ENCODE peak calls at places on chromosomes 3 and 15, in five cellular contexts. T is A549, W is GM12878, K is H1, F is HepG2. C is an unnamed sample.

GRCh38 chr15:60964527-60964926 is 264.6 kb downstream of the RORA start:
- DNase-seq in T (no peak), W (no peak), K (no peak), F (no peak), C (no peak)

GRCh38 chr3:100033814-100034490 is 80.3 kb downstream of the FILIP1L start:
- DNase-seq in T (no peak), W (no peak), K (no peak), F (peak), C (no peak)

GRCh38 chr3:30768703-30769550 is 125.5 kb downstream of the GADL1 start:
- DNase-seq in T (peak), W (no peak), K (no peak), F (peak), C (peak)

GRCh38 chr3:154844863-154845262 is 235.3 kb upstream of the MME start:
- DNase-seq in T (no peak), W (no peak), K (no peak), F (no peak), C (no peak)

GRCh38 chr3:38651153-38651789 is 1.8 kb upstream of the SCN5A start:
- DNase-seq in T (peak), W (peak), K (no peak), F (peak), C (peak)

GRCh38 chr3:64019271-64019670 is 4.0 kb downstream of the PSMD6 start:
- DNase-seq in T (no peak), W (no peak), K (no peak), F (no peak), C (no peak)

GRCh38 chr3:190345027-190345821 is 23.0 kb upstream of the CLDN1 start:
- DNase-seq in T (no peak), W (no peak), K (no peak), F (peak), C (no peak)

GRCh38 chr3:56862352-56863062 is 60.8 kb upstream of the ARHGEF3 start:
- DNase-seq in T (no peak), W (no peak), K (no peak), F (peak), C (no peak)

GRCh38 chr3:64992462-64993285 is 304.9 kb upstream of the ADAMTS9 start:
- DNase-seq in T (no peak), W (no peak), K (peak), F (no peak), C (no peak)

GRCh38 chr3:111321786-111322185 is 220.2 kb upstream of the CD96 start:
- DNase-seq in T (no peak), W (no peak), K (no peak), F (no peak), C (no peak)

GRCh38 chr3:32817561-32818430 is at the start of gene TRIM71:
- DNase-seq in T (no peak), W (no peak), K (no peak), F (no peak), C (no peak)

GRCh38 chr15:84979651-84980050 is 2.0 kb upstream of the PDE8A start:
- DNase-seq in T (no peak), W (no peak), K (no peak), F (no peak), C (peak)

GRCh38 chr15:94229591-94230365 is 1.6 kb upstream of the MCTP2 start:
- DNase-seq in T (no peak), W (peak), K (no peak), F (no peak), C (no peak)

GRCh38 chr3:43996379-43997301 is 245.0 kb upstream of the TOPAZ1 start:
- DNase-seq in T (peak), W (no peak), K (no peak), F (no peak), C (no peak)

GRCh38 chr3:149332781-149333517 is 487 bp downstream of the TM4SF18 start:
- DNase-seq in T (no peak), W (no peak), K (no peak), F (no peak), C (no peak)

GRCh38 chr3:171113716-171114115 is 87.2 kb upstream of the SLC2A2 start:
- DNase-seq in T (no peak), W (no peak), K (no peak), F (peak), C (no peak)

GRCh38 chr3:173599673-173600072 is 202.1 kb downstream of the NLGN1 start:
- DNase-seq in T (no peak), W (no peak), K (no peak), F (no peak), C (no peak)

GRCh38 chr3:167084566-167084965 is 295.5 kb downstream of the ZBBX start:
- DNase-seq in T (no peak), W (no peak), K (no peak), F (no peak), C (no peak)

GRCh38 chr3:157282261-157283191 is 122.6 kb upstream of the CCNL1 start:
- DNase-seq in T (no peak), W (no peak), K (no peak), F (no peak), C (no peak)

GRCh38 chr3:187587012-187587544 is 83.1 kb downstream of the SST start:
- DNase-seq in T (no peak), W (no peak), K (no peak), F (no peak), C (no peak)

GRCh38 chr3:119333773-119334492 is 39.8 kb downstream of the ARHGAP31 start:
- DNase-seq in T (no peak), W (no peak), K (no peak), F (no peak), C (no peak)

GRCh38 chr3:119969759-119970158 is 124.5 kb downstream of the GSK3B start:
- DNase-seq in T (no peak), W (no peak), K (no peak), F (no peak), C (no peak)

GRCh38 chr15:70284438-70285214 is 186.9 kb upstream of the TLE3 start:
- DNase-seq in T (no peak), W (no peak), K (no peak), F (no peak), C (no peak)

GRCh38 chr3:177468331-177468730 is 271.0 kb upstream of the TBL1XR1 start:
- DNase-seq in T (no peak), W (no peak), K (no peak), F (no peak), C (no peak)

GRCh38 chr3:104596551-104596950 is 770.2 kb upstream of the ALCAM start:
- DNase-seq in T (peak), W (peak), K (no peak), F (peak), C (no peak)

GRCh38 chr15:37253877-37254276 is 153.5 kb upstream of the MEIS2 start:
- DNase-seq in T (no peak), W (no peak), K (no peak), F (no peak), C (no peak)

GRCh38 chr3:49028673-49029562 is at the start of gene IMPDH2:
- DNase-seq in T (peak), W (peak), K (peak), F (peak), C (peak)

GRCh38 chr3:126857928-126858327 is 125.0 kb upstream of the PLXNA1 start:
- DNase-seq in T (no peak), W (no peak), K (no peak), F (no peak), C (no peak)

GRCh38 chr3:11558002-11558401 is 85.7 kb downstream of the VGLL4 start:
- DNase-seq in T (no peak), W (no peak), K (no peak), F (no peak), C (no peak)

GRCh38 chr15:50083424-50084025 is 35.5 kb downstream of the ATP8B4 start:
- DNase-seq in T (no peak), W (no peak), K (no peak), F (no peak), C (no peak)

GRCh38 chr3:45054196-45054857 is 28.2 kb downstream of the CLEC3B start:
- DNase-seq in T (no peak), W (no peak), K (no peak), F (no peak), C (no peak)

GRCh38 chr3:27713435-27713880 is 8.7 kb downstream of the EOMES start:
- DNase-seq in T (no peak), W (no peak), K (no peak), F (no peak), C (no peak)

GRCh38 chr15:64008177-64008576 is 38.1 kb downstream of the DAPK2 start:
- DNase-seq in T (no peak), W (no peak), K (no peak), F (no peak), C (no peak)

GRCh38 chr3:66037330-66037985 is 1.3 kb downstream of the MAGI1 start:
- DNase-seq in T (peak), W (no peak), K (peak), F (peak), C (no peak)

GRCh38 chr15:99909914-99910313 is 176.7 kb upstream of the LYSMD4 start:
- DNase-seq in T (no peak), W (no peak), K (no peak), F (peak), C (peak)

GRCh38 chr3:5202267-5202666 is 14.8 kb downstream of the EDEM1 start:
- DNase-seq in T (no peak), W (no peak), K (no peak), F (no peak), C (no peak)

GRCh38 chr3:5198986-5199731 is 11.7 kb downstream of the EDEM1 start:
- DNase-seq in T (no peak), W (no peak), K (no peak), F (no peak), C (no peak)

GRCh38 chr3:5205165-5205941 is 17.8 kb downstream of the EDEM1 start:
- DNase-seq in T (no peak), W (peak), K (no peak), F (no peak), C (no peak)

GRCh38 chr3:5198313-5198677 is 10.8 kb downstream of the EDEM1 start:
- DNase-seq in T (no peak), W (no peak), K (no peak), F (no peak), C (no peak)

DNA sequence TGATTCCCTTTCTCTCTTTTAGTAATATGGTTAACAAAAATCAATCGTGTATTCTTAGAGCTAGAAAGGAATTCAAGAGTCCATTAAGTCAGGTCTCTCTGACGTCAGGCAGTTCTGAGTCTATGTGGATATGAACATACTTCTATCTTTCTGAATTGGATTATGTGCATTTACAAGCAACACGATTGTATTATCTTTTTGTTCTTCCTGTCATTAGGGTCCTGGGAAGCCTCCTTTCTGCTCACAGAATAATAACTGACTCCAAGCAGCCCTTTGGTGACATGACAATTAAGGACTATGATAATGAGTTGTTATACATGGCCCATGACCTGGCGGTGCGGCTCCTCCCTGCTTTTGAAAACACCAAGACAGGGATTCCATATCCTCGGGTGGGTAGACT is 14.0 kb downstream of the EDEM1 start:
- DNase-seq in T (no peak), W (no peak), K (no peak), F (no peak), C (no peak)
- TF ChIP-seq CHD2 in T (no peak), W (no peak), K (no peak), F (no peak), C (no peak)

DNA sequence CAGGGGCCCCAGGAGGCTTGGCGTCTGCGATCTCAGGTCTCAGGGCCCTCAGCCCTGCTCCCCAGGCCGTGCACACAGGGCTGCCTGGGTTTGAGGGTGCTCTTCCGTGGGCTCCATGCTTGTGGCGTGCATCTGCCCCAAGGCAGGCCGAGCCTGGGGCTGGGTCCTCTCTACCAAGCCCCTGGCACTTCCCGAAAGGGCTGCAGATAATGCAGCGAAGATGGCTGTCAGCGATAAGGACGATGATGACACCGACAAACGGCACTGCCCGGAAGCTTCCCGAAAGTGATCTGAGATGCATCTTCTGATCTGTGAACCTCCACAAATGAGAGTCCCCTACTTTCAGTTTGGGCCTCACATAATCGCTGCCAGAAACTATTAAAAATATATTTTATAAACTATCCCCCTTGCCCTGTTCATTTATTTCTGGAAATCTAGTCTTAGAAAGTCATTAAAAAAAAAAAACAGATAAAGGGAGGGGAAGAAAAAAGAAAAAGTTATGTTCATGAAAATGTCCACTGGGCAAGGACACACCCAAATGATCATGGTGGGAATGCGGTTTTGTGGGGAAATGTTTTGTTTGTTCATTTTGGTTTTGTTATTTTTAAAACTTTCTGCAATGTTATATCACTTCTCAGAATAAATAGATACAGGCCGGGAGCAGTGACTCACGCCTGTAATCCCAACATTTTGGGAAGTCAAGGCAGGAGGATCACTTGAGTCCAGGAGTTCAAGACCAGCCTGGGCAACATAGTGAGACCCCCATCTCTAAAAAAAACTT is 51.5 kb downstream of the RPN1 start:
- DNase-seq in T (no peak), W (no peak), K (no peak), F (no peak), C (no peak)
- TF ChIP-seq RFX5 in T (no peak), W (no peak), K (no peak), F (no peak), C (no peak)

DNA sequence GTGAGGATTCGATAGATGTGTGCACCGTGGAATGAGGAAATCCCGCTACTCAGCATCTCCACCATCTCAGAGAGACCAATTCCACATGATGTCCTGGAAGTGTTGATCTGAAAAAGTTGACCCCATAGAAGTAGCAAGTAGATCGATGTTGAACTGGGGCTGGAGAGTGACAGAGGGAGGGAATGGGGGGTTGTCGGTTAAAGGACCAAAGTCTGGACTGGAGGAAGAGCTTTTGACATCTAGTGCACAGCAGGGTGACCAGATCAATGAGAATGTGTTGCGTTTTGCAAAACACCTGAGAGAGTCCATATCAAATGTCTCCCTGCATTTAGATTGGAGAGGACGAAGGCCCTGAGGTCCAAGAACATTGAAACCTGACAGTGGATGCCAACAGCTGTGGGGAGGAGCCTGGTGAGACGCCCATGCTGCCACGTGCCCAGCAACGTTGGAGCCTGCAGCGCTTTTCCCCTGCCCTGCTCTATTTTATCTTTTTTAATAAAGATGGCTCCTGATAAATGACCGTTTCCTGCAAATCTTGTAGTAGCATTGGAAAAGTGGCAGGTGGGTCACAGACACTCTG is 30.1 kb upstream of the RPL32 start:
- DNase-seq in T (no peak), W (no peak), K (no peak), F (no peak), C (no peak)
- TF ChIP-seq CHD2 in T (no peak), W (no peak), K (no peak), F (no peak), C (no peak)

GRCh38 chr15:48695088-48695834 is 49.8 kb upstream of the FBN1 start:
- DNase-seq in T (no peak), W (no peak), K (no peak), F (no peak), C (no peak)
- TF ChIP-seq RFX5 in T (no peak), W (no peak), K (no peak), F (no peak), C (no peak)

GRCh38 chr3:184737641-184738518 is 26.0 kb upstream of the MAGEF1 start:
- DNase-seq in T (no peak), W (no peak), K (no peak), F (no peak), C (no peak)
- TF ChIP-seq CHD2 in T (no peak), W (no peak), K (no peak), F (no peak), C (no peak)

DNA sequence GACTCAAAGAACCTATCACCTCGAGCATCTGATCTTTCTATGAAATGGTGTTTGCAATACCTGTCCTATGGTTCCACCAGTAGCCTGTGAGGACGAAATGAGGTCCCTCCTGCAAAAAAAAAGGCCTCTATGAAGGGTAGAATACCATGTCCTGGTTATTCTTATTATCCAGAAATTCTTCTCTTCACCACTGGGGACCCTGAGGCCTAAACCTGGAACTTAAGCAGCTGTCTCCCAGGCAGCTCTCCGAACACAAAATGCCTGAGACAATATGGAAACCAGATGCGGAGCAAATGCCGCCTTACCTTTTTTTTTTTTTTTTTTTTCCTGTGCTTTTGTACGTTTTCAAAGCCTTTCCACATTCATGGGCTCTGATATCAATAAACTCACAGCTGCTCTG is 62.1 kb upstream of the WNT5A start:
- DNase-seq in T (no peak), W (no peak), K (no peak), F (no peak), C (no peak)
- TF ChIP-seq RFX5 in T (no peak), W (no peak), K (no peak), F (no peak), C (no peak)

DNA sequence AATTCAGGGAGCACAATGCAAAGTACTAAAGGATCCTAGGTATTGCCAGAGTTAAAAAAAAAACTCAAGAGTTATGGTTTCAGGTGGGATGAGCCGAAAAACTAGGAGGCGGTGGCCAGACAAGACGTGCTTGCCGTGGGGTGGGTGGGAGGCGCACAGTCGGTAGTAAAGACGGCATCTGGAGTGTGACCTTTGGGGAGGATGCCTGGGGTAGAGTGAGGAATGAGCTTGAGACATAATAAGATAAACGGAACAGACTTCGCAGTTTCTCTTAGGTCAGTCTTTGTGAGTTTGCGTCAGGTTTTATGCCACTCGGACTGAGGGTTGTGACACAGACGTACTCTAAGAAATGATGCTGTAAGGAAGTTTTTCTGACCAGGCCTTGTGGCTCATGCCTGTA is 139.6 kb downstream of the LRRK1 start:
- DNase-seq in T (no peak), W (no peak), K (no peak), F (no peak), C (no peak)
- TF ChIP-seq CHD2 in T (no peak), W (no peak), K (no peak), F (no peak), C (no peak)

GRCh38 chr3:158792709-158793108 is 9.1 kb upstream of the MFSD1 start:
- DNase-seq in T (peak), W (no peak), K (no peak), F (no peak), C (no peak)
- TF ChIP-seq RFX5 in T (no peak), W (no peak), K (no peak), F (no peak), C (no peak)

GRCh38 chr15:51237816-51238215 is 100.6 kb downstream of the CYP19A1 start:
- DNase-seq in T (no peak), W (no peak), K (no peak), F (no peak), C (no peak)

GRCh38 chr15:51234181-51234927 is 104.0 kb downstream of the CYP19A1 start:
- DNase-seq in T (no peak), W (no peak), K (no peak), F (no peak), C (no peak)

GRCh38 chr15:51227967-51228783 is 110.2 kb downstream of the CYP19A1 start:
- DNase-seq in T (peak), W (peak), K (peak), F (peak), C (peak)

GRCh38 chr15:51229907-51230328 is 108.5 kb downstream of the CYP19A1 start:
- DNase-seq in T (peak), W (no peak), K (no peak), F (peak), C (no peak)

GRCh38 chr15:51232581-51232980 is 105.8 kb downstream of the CYP19A1 start:
- DNase-seq in T (no peak), W (no peak), K (no peak), F (no peak), C (no peak)
- TF ChIP-seq CHD2 in T (no peak), W (no peak), K (no peak), F (no peak), C (no peak)

GRCh38 chr3:186529204-186529999 is 14.8 kb downstream of the CRYGS start:
- DNase-seq in T (no peak), W (no peak), K (no peak), F (no peak), C (no peak)

GRCh38 chr3:186530415-186530814 is 13.8 kb downstream of the CRYGS start:
- DNase-seq in T (no peak), W (no peak), K (no peak), F (no peak), C (no peak)

GRCh38 chr3:186534113-186534669 is 10.0 kb downstream of the CRYGS start:
- DNase-seq in T (no peak), W (peak), K (no peak), F (no peak), C (no peak)

GRCh38 chr3:186536883-186537553 is 7.2 kb downstream of the CRYGS start:
- DNase-seq in T (no peak), W (no peak), K (no peak), F (no peak), C (no peak)

GRCh38 chr3:186532641-186533072 is 11.5 kb downstream of the CRYGS start:
- DNase-seq in T (no peak), W (peak), K (no peak), F (no peak), C (no peak)
- TF ChIP-seq RFX5 in T (no peak), W (no peak), K (no peak), F (no peak), C (no peak)

C was measured in K562.